ENCODE peak calls at places on chromosomes 16 and 17, in eight cellular contexts. One of them, this sample, is unnamed.

GRCh38 chr17:80347536-80347935 is 67.4 kb upstream of the ENDOV start:
- DNase-seq in neural crest cell: no peak
- DNase-seq in left ventricle myocardium inferior: no peak
- DNase-seq in CD8-positive, alpha-beta T cell: no peak
- DNase-seq in fibroblast of the aortic adventitia: no peak
- DNase-seq in lower leg skin: peak
- DNase-seq in cardiac muscle cell: no peak
- DNase-seq in cardiac fibroblast: no peak
- DNase-seq in this sample: no peak

GRCh38 chr17:13931752-13932477 is 137.4 kb upstream of the COX10 start:
- DNase-seq in neural crest cell: no peak
- DNase-seq in fibroblast of the aortic adventitia: peak
- DNase-seq in CD8-positive, alpha-beta T cell: no peak
- DNase-seq in lower leg skin: peak
- DNase-seq in cardiac muscle cell: no peak
- DNase-seq in left ventricle myocardium inferior: peak
- DNase-seq in cardiac fibroblast: peak
- DNase-seq in this sample: no peak

GRCh38 chr17:82645516-82645915 is 2.7 kb downstream of the WDR45B start:
- DNase-seq in neural crest cell: no peak
- DNase-seq in cardiac fibroblast: no peak
- DNase-seq in cardiac muscle cell: no peak
- DNase-seq in left ventricle myocardium inferior: no peak
- DNase-seq in CD8-positive, alpha-beta T cell: no peak
- DNase-seq in lower leg skin: no peak
- DNase-seq in fibroblast of the aortic adventitia: no peak
- DNase-seq in this sample: no peak

GRCh38 chr17:3035256-3035967 is 28.0 kb downstream of the OR1D5 start:
- DNase-seq in left ventricle myocardium inferior: no peak
- DNase-seq in lower leg skin: peak
- DNase-seq in fibroblast of the aortic adventitia: no peak
- DNase-seq in neural crest cell: no peak
- DNase-seq in cardiac fibroblast: no peak
- DNase-seq in CD8-positive, alpha-beta T cell: no peak
- DNase-seq in cardiac muscle cell: no peak
- DNase-seq in this sample: no peak

GRCh38 chr16:68417711-68418301 is 30.5 kb downstream of the SMPD3 start:
- DNase-seq in lower leg skin: no peak
- DNase-seq in neural crest cell: no peak
- DNase-seq in cardiac fibroblast: no peak
- DNase-seq in left ventricle myocardium inferior: no peak
- DNase-seq in fibroblast of the aortic adventitia: no peak
- DNase-seq in CD8-positive, alpha-beta T cell: peak
- DNase-seq in cardiac muscle cell: no peak
- DNase-seq in this sample: no peak

GRCh38 chr16:6193718-6194117 is 1096.1 kb upstream of the EEF2KMT start:
- DNase-seq in neural crest cell: peak
- DNase-seq in fibroblast of the aortic adventitia: no peak
- DNase-seq in cardiac fibroblast: no peak
- DNase-seq in lower leg skin: no peak
- DNase-seq in CD8-positive, alpha-beta T cell: no peak
- DNase-seq in left ventricle myocardium inferior: no peak
- DNase-seq in cardiac muscle cell: peak
- DNase-seq in this sample: peak

GRCh38 chr16:67311607-67312449 is 14.7 kb downstream of the KCTD19 start:
- DNase-seq in lower leg skin: no peak
- DNase-seq in cardiac fibroblast: peak
- DNase-seq in CD8-positive, alpha-beta T cell: peak
- DNase-seq in cardiac muscle cell: no peak
- DNase-seq in neural crest cell: no peak
- DNase-seq in fibroblast of the aortic adventitia: peak
- DNase-seq in left ventricle myocardium inferior: no peak
- DNase-seq in this sample: no peak

GRCh38 chr16:88815901-88816589 is 4.3 kb upstream of the APRT start:
- DNase-seq in CD8-positive, alpha-beta T cell: peak
- DNase-seq in lower leg skin: no peak
- DNase-seq in neural crest cell: no peak
- DNase-seq in cardiac muscle cell: peak
- DNase-seq in cardiac fibroblast: no peak
- DNase-seq in fibroblast of the aortic adventitia: no peak
- DNase-seq in left ventricle myocardium inferior: no peak
- DNase-seq in this sample: peak

GRCh38 chr17:200604-200985 is 19.1 kb upstream of the DOC2B start:
- DNase-seq in fibroblast of the aortic adventitia: no peak
- DNase-seq in cardiac fibroblast: no peak
- DNase-seq in left ventricle myocardium inferior: no peak
- DNase-seq in neural crest cell: no peak
- DNase-seq in CD8-positive, alpha-beta T cell: no peak
- DNase-seq in lower leg skin: no peak
- DNase-seq in cardiac muscle cell: no peak
- DNase-seq in this sample: no peak

GRCh38 chr16:1297413-1297773 is 12.0 kb upstream of the UBE2I start:
- DNase-seq in CD8-positive, alpha-beta T cell: no peak
- DNase-seq in cardiac fibroblast: no peak
- DNase-seq in neural crest cell: no peak
- DNase-seq in left ventricle myocardium inferior: no peak
- DNase-seq in cardiac muscle cell: no peak
- DNase-seq in lower leg skin: no peak
- DNase-seq in fibroblast of the aortic adventitia: no peak
- DNase-seq in this sample: no peak

GRCh38 chr16:73126453-73126853 is 78.5 kb upstream of the ZFHX3 start:
- DNase-seq in fibroblast of the aortic adventitia: peak
- DNase-seq in CD8-positive, alpha-beta T cell: no peak
- DNase-seq in left ventricle myocardium inferior: peak
- DNase-seq in cardiac muscle cell: no peak
- DNase-seq in cardiac fibroblast: peak
- DNase-seq in neural crest cell: no peak
- DNase-seq in lower leg skin: peak
- DNase-seq in this sample: no peak

GRCh38 chr16:69077251-69077650 is 28.2 kb upstream of the HAS3 start:
- DNase-seq in lower leg skin: no peak
- DNase-seq in fibroblast of the aortic adventitia: peak
- DNase-seq in CD8-positive, alpha-beta T cell: no peak
- DNase-seq in neural crest cell: no peak
- DNase-seq in cardiac fibroblast: no peak
- DNase-seq in left ventricle myocardium inferior: no peak
- DNase-seq in cardiac muscle cell: no peak
- DNase-seq in this sample: no peak

GRCh38 chr17:5500804-5501391 is 14.5 kb downstream of the MIS12 start:
- DNase-seq in fibroblast of the aortic adventitia: peak
- DNase-seq in cardiac muscle cell: peak
- DNase-seq in lower leg skin: peak
- DNase-seq in left ventricle myocardium inferior: peak
- DNase-seq in neural crest cell: peak
- DNase-seq in cardiac fibroblast: peak
- DNase-seq in CD8-positive, alpha-beta T cell: peak
- DNase-seq in this sample: peak

GRCh38 chr17:40903129-40903847 is 18.2 kb upstream of the KRT20 start:
- DNase-seq in neural crest cell: no peak
- DNase-seq in cardiac fibroblast: no peak
- DNase-seq in cardiac muscle cell: no peak
- DNase-seq in CD8-positive, alpha-beta T cell: no peak
- DNase-seq in fibroblast of the aortic adventitia: peak
- DNase-seq in left ventricle myocardium inferior: no peak
- DNase-seq in lower leg skin: no peak
- DNase-seq in this sample: no peak

GRCh38 chr16:54290203-54291106 is 3.9 kb upstream of the IRX3 start:
- DNase-seq in left ventricle myocardium inferior: no peak
- DNase-seq in fibroblast of the aortic adventitia: no peak
- DNase-seq in neural crest cell: no peak
- DNase-seq in cardiac muscle cell: peak
- DNase-seq in CD8-positive, alpha-beta T cell: no peak
- DNase-seq in cardiac fibroblast: no peak
- DNase-seq in lower leg skin: no peak
- DNase-seq in this sample: no peak

GRCh38 chr17:9979463-9979995 is 74.5 kb upstream of the RCVRN start:
- DNase-seq in neural crest cell: no peak
- DNase-seq in cardiac fibroblast: no peak
- DNase-seq in cardiac muscle cell: no peak
- DNase-seq in CD8-positive, alpha-beta T cell: no peak
- DNase-seq in left ventricle myocardium inferior: no peak
- DNase-seq in lower leg skin: no peak
- DNase-seq in fibroblast of the aortic adventitia: no peak
- DNase-seq in this sample: no peak

GRCh38 chr16:58002411-58002790 is 1.2 kb downstream of the USB1 start:
- DNase-seq in cardiac muscle cell: no peak
- DNase-seq in cardiac fibroblast: no peak
- DNase-seq in lower leg skin: no peak
- DNase-seq in neural crest cell: no peak
- DNase-seq in CD8-positive, alpha-beta T cell: no peak
- DNase-seq in left ventricle myocardium inferior: no peak
- DNase-seq in fibroblast of the aortic adventitia: no peak
- DNase-seq in this sample: no peak

GRCh38 chr16:81940781-81941560 is 70.3 kb downstream of the SDR42E1 start:
- DNase-seq in CD8-positive, alpha-beta T cell: no peak
- DNase-seq in fibroblast of the aortic adventitia: peak
- DNase-seq in cardiac fibroblast: peak
- DNase-seq in cardiac muscle cell: peak
- DNase-seq in neural crest cell: no peak
- DNase-seq in lower leg skin: no peak
- DNase-seq in left ventricle myocardium inferior: no peak
- DNase-seq in this sample: no peak

GRCh38 chr17:17570207-17570797 is 21.2 kb downstream of the PEMT start:
- DNase-seq in lower leg skin: no peak
- DNase-seq in fibroblast of the aortic adventitia: peak
- DNase-seq in cardiac muscle cell: peak
- DNase-seq in CD8-positive, alpha-beta T cell: no peak
- DNase-seq in neural crest cell: no peak
- DNase-seq in cardiac fibroblast: peak
- DNase-seq in left ventricle myocardium inferior: peak
- DNase-seq in this sample: no peak

GRCh38 chr16:57559075-57559790 is 16.8 kb downstream of the ADGRG5 start:
- DNase-seq in cardiac fibroblast: no peak
- DNase-seq in neural crest cell: no peak
- DNase-seq in cardiac muscle cell: no peak
- DNase-seq in CD8-positive, alpha-beta T cell: no peak
- DNase-seq in left ventricle myocardium inferior: no peak
- DNase-seq in fibroblast of the aortic adventitia: no peak
- DNase-seq in lower leg skin: no peak
- DNase-seq in this sample: no peak

GRCh38 chr17:47864791-47865216 is 13.8 kb upstream of the SP6 start:
- DNase-seq in fibroblast of the aortic adventitia: no peak
- DNase-seq in CD8-positive, alpha-beta T cell: no peak
- DNase-seq in neural crest cell: no peak
- DNase-seq in left ventricle myocardium inferior: no peak
- DNase-seq in cardiac muscle cell: no peak
- DNase-seq in lower leg skin: no peak
- DNase-seq in cardiac fibroblast: no peak
- DNase-seq in this sample: no peak

GRCh38 chr17:46842835-46843234 is 8.5 kb upstream of the WNT9B start:
- DNase-seq in CD8-positive, alpha-beta T cell: no peak
- DNase-seq in neural crest cell: no peak
- DNase-seq in lower leg skin: no peak
- DNase-seq in left ventricle myocardium inferior: no peak
- DNase-seq in cardiac fibroblast: no peak
- DNase-seq in fibroblast of the aortic adventitia: no peak
- DNase-seq in cardiac muscle cell: no peak
- DNase-seq in this sample: no peak
- TF ChIP-seq CTCF in CD8-positive, alpha-beta T cell: peak
- TF ChIP-seq CTCF in neural crest cell: peak
- TF ChIP-seq CTCF in lower leg skin: no peak
- TF ChIP-seq CTCF in left ventricle myocardium inferior: peak
- TF ChIP-seq CTCF in cardiac fibroblast: peak
- TF ChIP-seq CTCF in fibroblast of the aortic adventitia: peak
- TF ChIP-seq CTCF in cardiac muscle cell: peak
- TF ChIP-seq CTCF in this sample: peak

GRCh38 chr17:73214851-73215250 is 22.0 kb downstream of the COG1 start:
- DNase-seq in neural crest cell: no peak
- DNase-seq in fibroblast of the aortic adventitia: no peak
- DNase-seq in cardiac fibroblast: no peak
- DNase-seq in CD8-positive, alpha-beta T cell: no peak
- DNase-seq in cardiac muscle cell: no peak
- DNase-seq in lower leg skin: no peak
- DNase-seq in left ventricle myocardium inferior: no peak
- DNase-seq in this sample: no peak

GRCh38 chr17:73214008-73214407 is 21.2 kb downstream of the COG1 start:
- DNase-seq in CD8-positive, alpha-beta T cell: no peak
- DNase-seq in cardiac fibroblast: no peak
- DNase-seq in neural crest cell: no peak
- DNase-seq in cardiac muscle cell: no peak
- DNase-seq in left ventricle myocardium inferior: no peak
- DNase-seq in fibroblast of the aortic adventitia: no peak
- DNase-seq in lower leg skin: no peak
- DNase-seq in this sample: no peak

GRCh38 chr17:73211745-73212144 is 18.9 kb downstream of the COG1 start:
- DNase-seq in cardiac muscle cell: no peak
- DNase-seq in CD8-positive, alpha-beta T cell: peak
- DNase-seq in fibroblast of the aortic adventitia: no peak
- DNase-seq in left ventricle myocardium inferior: no peak
- DNase-seq in neural crest cell: no peak
- DNase-seq in lower leg skin: no peak
- DNase-seq in cardiac fibroblast: no peak
- DNase-seq in this sample: no peak

GRCh38 chr17:73210002-73210678 is 17.3 kb downstream of the COG1 start:
- DNase-seq in left ventricle myocardium inferior: no peak
- DNase-seq in CD8-positive, alpha-beta T cell: no peak
- DNase-seq in neural crest cell: no peak
- DNase-seq in lower leg skin: no peak
- DNase-seq in fibroblast of the aortic adventitia: peak
- DNase-seq in cardiac fibroblast: no peak
- DNase-seq in cardiac muscle cell: no peak
- DNase-seq in this sample: no peak

DNA sequence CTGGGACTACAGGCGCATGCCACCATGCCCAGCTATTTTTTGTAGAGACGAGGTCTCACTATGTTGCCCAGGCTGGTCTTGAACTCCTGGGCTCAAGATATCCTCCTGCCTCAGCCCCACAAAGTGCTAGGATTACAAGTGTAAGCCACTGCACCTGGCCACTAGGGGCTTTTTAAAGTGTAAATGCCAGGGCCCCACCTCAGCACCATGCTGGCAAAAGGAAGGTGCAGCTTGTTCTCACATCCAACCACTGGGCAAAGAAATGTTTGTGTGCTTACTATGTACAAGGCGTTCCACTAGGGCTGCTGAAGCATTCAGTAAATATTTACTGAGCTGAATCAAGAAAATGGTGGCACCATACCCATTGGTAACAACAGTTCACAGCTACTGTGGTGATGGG is 22.6 kb downstream of the COG1 start:
- DNase-seq in fibroblast of the aortic adventitia: no peak
- DNase-seq in cardiac muscle cell: no peak
- DNase-seq in neural crest cell: no peak
- DNase-seq in CD8-positive, alpha-beta T cell: no peak
- DNase-seq in lower leg skin: no peak
- DNase-seq in left ventricle myocardium inferior: no peak
- DNase-seq in cardiac fibroblast: no peak
- DNase-seq in this sample: no peak
- TF ChIP-seq CTCF in fibroblast of the aortic adventitia: no peak
- TF ChIP-seq CTCF in cardiac muscle cell: no peak
- TF ChIP-seq CTCF in neural crest cell: peak
- TF ChIP-seq CTCF in CD8-positive, alpha-beta T cell: no peak
- TF ChIP-seq CTCF in lower leg skin: no peak
- TF ChIP-seq CTCF in left ventricle myocardium inferior: no peak
- TF ChIP-seq CTCF in cardiac fibroblast: no peak
- TF ChIP-seq CTCF in this sample: no peak

GRCh38 chr17:75633484-75634375 is 496 bp downstream of the SMIM5 start:
- DNase-seq in neural crest cell: peak
- DNase-seq in left ventricle myocardium inferior: peak
- DNase-seq in fibroblast of the aortic adventitia: peak
- DNase-seq in cardiac muscle cell: peak
- DNase-seq in lower leg skin: peak
- DNase-seq in cardiac fibroblast: peak
- DNase-seq in CD8-positive, alpha-beta T cell: peak
- DNase-seq in this sample: peak
- TF ChIP-seq CTCF in neural crest cell: peak
- TF ChIP-seq CTCF in left ventricle myocardium inferior: peak
- TF ChIP-seq CTCF in fibroblast of the aortic adventitia: peak
- TF ChIP-seq CTCF in cardiac muscle cell: peak
- TF ChIP-seq CTCF in lower leg skin: no peak
- TF ChIP-seq CTCF in cardiac fibroblast: peak
- TF ChIP-seq CTCF in CD8-positive, alpha-beta T cell: no peak
- TF ChIP-seq CTCF in this sample: peak

GRCh38 chr16:56260378-56260987 is 69.2 kb downstream of the GNAO1 start:
- DNase-seq in neural crest cell: no peak
- DNase-seq in fibroblast of the aortic adventitia: no peak
- DNase-seq in left ventricle myocardium inferior: no peak
- DNase-seq in cardiac muscle cell: no peak
- DNase-seq in lower leg skin: no peak
- DNase-seq in cardiac fibroblast: no peak
- DNase-seq in CD8-positive, alpha-beta T cell: no peak
- DNase-seq in this sample: no peak
- TF ChIP-seq CTCF in neural crest cell: no peak
- TF ChIP-seq CTCF in fibroblast of the aortic adventitia: no peak
- TF ChIP-seq CTCF in left ventricle myocardium inferior: no peak
- TF ChIP-seq CTCF in cardiac muscle cell: no peak
- TF ChIP-seq CTCF in lower leg skin: no peak
- TF ChIP-seq CTCF in cardiac fibroblast: no peak
- TF ChIP-seq CTCF in CD8-positive, alpha-beta T cell: no peak
- TF ChIP-seq CTCF in this sample: no peak

This sample was measured in mesothelial cell of epicardium.